ENCODE peak calls at places on chromosomes 5 and 9, in four cellular contexts. A, C, D and P are unnamed samples. For H3K4me1, the result is how much of the 10 kb centered on the place peaks cover.

GRCh38 chr5:154202379-154203260 is 12.1 kb downstream of the GALNT10 start:
- DNase-seq in A (no peak), D (no peak), C (no peak), P (no peak)

GRCh38 chr9:90018688-90019087 is 413.9 kb downstream of the GADD45G start:
- DNase-seq in A (no peak), D (no peak), C (no peak), P (no peak)

GRCh38 chr5:53333160-53333559 is 147.3 kb upstream of the FST start:
- DNase-seq in A (no peak), C (peak), D (peak), P (no peak)

GRCh38 chr5:154485092-154485491 is 7.1 kb upstream of the HAND1 start:
- DNase-seq in C (no peak), D (no peak), A (no peak), P (no peak)

GRCh38 chr5:107698286-107698685 is 27.5 kb upstream of the EFNA5 start:
- DNase-seq in A (no peak), C (no peak), D (no peak), P (no peak)

GRCh38 chr5:141637266-141637692 is 482 bp downstream of the RELL2 start:
- DNase-seq in D (no peak), C (peak), A (peak), P (peak)

GRCh38 chr5:137900925-137901817 is 11.9 kb downstream of the PKD2L2 start:
- DNase-seq in D (no peak), C (no peak), A (no peak), P (no peak)

GRCh38 chr9:72633966-72634365 is 112.6 kb downstream of the TMC1 start:
- DNase-seq in D (peak), C (peak), A (no peak), P (no peak)

GRCh38 chr9:12819436-12820185 is 44.8 kb downstream of the LURAP1L start:
- DNase-seq in C (no peak), A (no peak), D (no peak), P (no peak)

GRCh38 chr9:34206561-34206960 is 27.7 kb downstream of the UBAP1 start:
- DNase-seq in C (peak), A (no peak), D (no peak), P (no peak)

GRCh38 chr5:65359569-65359968 is 122.2 kb downstream of the ADAMTS6 start:
- DNase-seq in D (no peak), A (no peak), C (no peak), P (no peak)

GRCh38 chr9:136538599-136539426 is 7.0 kb downstream of the NOTCH1 start:
- DNase-seq in D (no peak), C (peak), A (no peak), P (peak)

GRCh38 chr5:14326035-14326909 is 183.1 kb downstream of the TRIO start:
- DNase-seq in C (no peak), A (no peak), D (no peak), P (no peak)

GRCh38 chr5:33370135-33370472 is 70.7 kb upstream of the TARS1 start:
- DNase-seq in A (no peak), C (peak), D (peak), P (no peak)

GRCh38 chr9:126514037-126514821 is 99.5 kb upstream of the LMX1B start:
- DNase-seq in D (peak), A (peak), C (peak), P (peak)
- H3K4me3 ChIP-seq in D (no peak), A (no peak), C (no peak), P (peak)

GRCh38 chr5:35960328-35960727 is 21.9 kb upstream of the CAPSL start:
- DNase-seq in D (no peak), A (no peak), C (no peak), P (no peak)

GRCh38 chr5:35963381-35963843 is 25.0 kb upstream of the CAPSL start:
- DNase-seq in C (no peak), D (peak), A (no peak), P (no peak)
- TF ChIP-seq CTCF in C (peak), D (peak), A (no peak), P (no peak)

DNA sequence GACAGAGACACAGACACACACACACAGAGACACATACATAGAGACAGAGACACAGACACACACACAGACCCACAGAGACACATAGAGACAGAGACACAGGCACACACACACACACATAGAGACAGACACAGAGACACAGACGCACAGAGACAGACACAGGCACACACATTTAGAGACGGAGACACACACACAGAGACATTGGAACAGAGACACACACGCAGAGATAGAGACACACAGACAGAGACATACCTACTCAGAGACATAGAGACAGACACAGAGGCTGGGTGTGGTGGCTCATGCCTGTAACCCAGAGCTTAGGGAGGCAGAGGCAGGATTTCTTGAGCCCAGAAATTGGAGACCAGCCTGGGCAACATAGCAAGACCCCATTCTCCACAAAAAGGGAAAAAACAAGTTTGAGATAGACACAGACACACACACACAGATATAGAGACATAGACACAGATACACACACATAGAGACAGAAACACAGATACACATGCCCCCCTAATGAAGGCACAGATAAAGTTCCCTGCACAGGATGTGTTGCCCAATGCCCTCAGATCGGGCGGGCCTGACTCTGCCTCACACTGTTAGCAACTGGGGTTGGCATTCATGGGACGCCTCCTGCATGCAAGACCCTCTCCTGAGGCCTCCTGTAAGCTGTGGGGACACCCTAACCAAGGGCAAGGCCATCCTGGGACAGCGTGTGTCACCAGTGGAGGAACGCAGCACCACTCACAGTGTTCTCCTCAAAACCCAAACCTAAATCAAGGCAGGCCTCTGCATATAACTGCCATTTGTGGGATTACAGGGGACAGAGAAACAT is 3.3 kb upstream of the RALGDS start:
- DNase-seq in C (no peak), A (no peak), D (no peak), P (no peak)
- H3K4me1 ChIP-seq in C (half or more), A (under half), D (under half), P (half or more)

DNA sequence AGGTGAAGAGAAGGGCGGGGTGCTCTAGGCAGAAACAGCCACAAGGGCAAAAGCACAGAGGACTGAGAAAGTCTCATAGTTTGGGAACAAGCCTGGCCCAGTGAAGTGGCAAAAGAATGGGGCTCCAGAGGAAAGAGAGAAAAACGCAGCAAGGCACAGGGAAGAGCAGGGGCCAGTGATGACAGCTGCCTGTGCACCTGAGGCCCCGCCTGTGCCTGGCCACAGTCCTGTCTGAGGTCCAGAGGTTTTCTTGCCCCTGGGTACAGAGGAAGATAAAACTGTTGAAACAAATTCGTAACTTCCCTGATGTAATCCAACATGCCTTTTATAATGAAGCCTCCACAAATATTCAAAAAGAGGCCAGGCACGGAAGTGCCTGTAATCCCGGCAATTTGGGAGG is 22.0 kb downstream of the FRRS1L start:
- DNase-seq in C (no peak), D (no peak), A (no peak), P (no peak)
- H3K4me3 ChIP-seq in C (no peak), D (no peak), A (no peak), P (no peak)

GRCh38 chr5:100697970-100698369 is 162.8 kb downstream of the FAM174A start:
- DNase-seq in C (no peak), A (no peak), D (no peak), P (no peak)
- TF ChIP-seq CTCF in C (peak), A (no peak), D (peak), P (peak)